ENCODE peak calls at places on chromosome 20, in six cellular contexts. F is choroid plexus epithelial cell, I is heart right ventricle, O is neural crest cell, U is GM13976, M is left ventricle myocardium inferior. Q is an unnamed sample.

GRCh38 chr20:31693987-31694661 is 28.5 kb downstream of the BCL2L1 start:
- DNase-seq in U (no peak), M (no peak), O (no peak), I (no peak), F (no peak), Q (no peak)

GRCh38 chr20:7094438-7094997 is 327.0 kb downstream of the BMP2 start:
- DNase-seq in M (no peak), U (no peak), I (peak; percentile 6), O (peak; percentile 44), F (peak; percentile 72), Q (peak; percentile 16)

GRCh38 chr20:41119593-41120561 is 17.5 kb upstream of the PLCG1 start:
- DNase-seq in F (no peak), O (no peak), M (no peak), I (no peak), U (no peak), Q (no peak)

GRCh38 chr20:19710336-19710721 is 47.7 kb upstream of the RIN2 start:
- DNase-seq in F (peak; percentile 15), I (no peak), O (no peak), M (no peak), U (no peak), Q (no peak)

GRCh38 chr20:2820896-2821869 is 5.0 kb downstream of the TMEM239 start:
- DNase-seq in U (peak; percentile 30), I (no peak), O (no peak), M (no peak), F (no peak), Q (no peak)

GRCh38 chr20:56222201-56222600 is 26.3 kb upstream of the MC3R start:
- DNase-seq in U (no peak), M (no peak), O (no peak), F (no peak), I (no peak), Q (no peak)

GRCh38 chr20:58458342-58459057 is 56.7 kb downstream of the APCDD1L start:
- DNase-seq in O (no peak), I (no peak), F (peak; percentile 53), M (no peak), U (peak; percentile 87), Q (peak; percentile 52)

GRCh38 chr20:4234128-4234527 is 218.8 kb upstream of the RNF24 start:
- DNase-seq in I (no peak), M (no peak), O (no peak), U (no peak), F (peak; percentile 67), Q (peak; percentile 91)

GRCh38 chr20:47501117-47501482 is 587 bp upstream of the NCOA3 start:
- DNase-seq in F (peak; percentile 37), O (no peak), U (no peak), I (no peak), M (no peak), Q (peak; percentile 16)

GRCh38 chr20:46715292-46715756 is 5.9 kb downstream of the SLC2A10 start:
- DNase-seq in O (no peak), U (no peak), I (no peak), M (no peak), F (peak; percentile 45), Q (peak; percentile 83)

GRCh38 chr20:4925842-4926530 is 75.3 kb downstream of the SLC23A2 start:
- DNase-seq in F (peak; percentile 64), M (peak; percentile 50), U (no peak), O (no peak), I (peak; percentile 78), Q (peak; percentile 83)

GRCh38 chr20:45823949-45824835 is 2.9 kb downstream of the TNNC2 start:
- DNase-seq in M (peak; percentile 36), U (peak; percentile 76), F (peak; percentile 47), O (no peak), I (no peak), Q (peak; percentile 56)

GRCh38 chr20:50218987-50219435 is 28.4 kb downstream of the CEBPB start:
- DNase-seq in I (no peak), F (peak; percentile 77), M (no peak), O (no peak), U (no peak), Q (peak; percentile 59)

GRCh38 chr20:20021835-20022234 is 4.7 kb downstream of the NAA20 start:
- DNase-seq in I (no peak), M (no peak), F (no peak), U (no peak), O (no peak), Q (no peak)

GRCh38 chr20:63568170-63568981 is 5.7 kb downstream of the HELZ2 start:
- DNase-seq in O (no peak), U (no peak), I (no peak), M (no peak), F (no peak), Q (no peak)

GRCh38 chr20:3698511-3699436 is 13.6 kb downstream of the SIGLEC1 start:
- DNase-seq in F (no peak), M (no peak), I (no peak), O (no peak), U (no peak), Q (no peak)

GRCh38 chr20:2264118-2264517 is 31.7 kb upstream of the TGM3 start:
- DNase-seq in O (no peak), I (no peak), M (no peak), F (no peak), U (no peak), Q (no peak)

GRCh38 chr20:15942130-15942529 is 631.1 kb downstream of the KIF16B start:
- DNase-seq in M (no peak), F (no peak), U (no peak), I (no peak), O (no peak), Q (no peak)

GRCh38 chr20:37579091-37579490 is 51.4 kb upstream of the BLCAP start:
- DNase-seq in U (no peak), M (no peak), O (no peak), I (no peak), F (no peak), Q (no peak)

GRCh38 chr20:6489361-6490154 is 277.9 kb upstream of the BMP2 start:
- DNase-seq in I (no peak), U (no peak), F (no peak), M (no peak), O (no peak), Q (no peak)

GRCh38 chr20:57435498-57436222 is 44.5 kb downstream of the RBM38 start:
- DNase-seq in O (no peak), I (peak; percentile 55), U (no peak), M (peak; percentile 69), F (peak; percentile 29), Q (no peak)

GRCh38 chr20:59525500-59526241 is 78.7 kb upstream of the PHACTR3 start:
- DNase-seq in F (peak; percentile 47), I (peak; percentile 53), O (peak; percentile 87), U (peak; percentile 64), M (peak; percentile 62), Q (peak; percentile 46)

GRCh38 chr20:31593221-31594001 is 11.7 kb upstream of the ID1 start:
- DNase-seq in O (no peak), U (no peak), F (peak; percentile 85), M (no peak), I (no peak), Q (peak; percentile 79)

GRCh38 chr20:19552144-19552895 is 205.7 kb upstream of the RIN2 start:
- DNase-seq in O (peak; percentile 28), F (peak; percentile 43), I (peak; percentile 8), U (no peak), M (no peak), Q (peak; percentile 9)

GRCh38 chr20:18019068-18019467 is 38.6 kb downstream of the OVOL2 start:
- DNase-seq in I (no peak), F (peak; percentile 71), M (no peak), U (peak; percentile 79), O (no peak), Q (peak; percentile 30)

GRCh38 chr20:1389703-1390385 is 3.0 kb downstream of the FKBP1A start:
- DNase-seq in M (no peak), I (no peak), O (no peak), U (no peak), F (peak; percentile 23), Q (peak; percentile 66)

GRCh38 chr20:61476956-61477355 is 224.9 kb downstream of the CDH4 start:
- DNase-seq in F (no peak), O (no peak), U (no peak), I (no peak), M (no peak), Q (no peak)

GRCh38 chr20:52105573-52106422 is 85.8 kb downstream of the ZFP64 start:
- DNase-seq in O (peak; percentile 14), U (peak; percentile 39), M (no peak), F (peak; percentile 39), I (no peak), Q (peak; percentile 40)
- TF ChIP-seq CTCF in O (peak; percentile 35), U (no peak), M (no peak), F (peak; percentile 54), I (no peak), Q (peak; percentile 29)

GRCh38 chr20:62517901-62518610 is 42.3 kb upstream of the GATA5 start:
- DNase-seq in M (no peak), I (no peak), U (no peak), F (no peak), O (no peak), Q (no peak)

GRCh38 chr20:62515280-62515679 is 39.5 kb upstream of the GATA5 start:
- DNase-seq in I (no peak), O (no peak), M (no peak), F (no peak), U (no peak), Q (no peak)

GRCh38 chr20:62517168-62517567 is 41.4 kb upstream of the GATA5 start:
- DNase-seq in U (no peak), F (no peak), M (no peak), I (no peak), O (no peak), Q (no peak)

GRCh38 chr20:62515826-62516225 is 40.0 kb upstream of the GATA5 start:
- DNase-seq in O (no peak), F (no peak), I (no peak), U (no peak), M (no peak), Q (no peak)

DNA sequence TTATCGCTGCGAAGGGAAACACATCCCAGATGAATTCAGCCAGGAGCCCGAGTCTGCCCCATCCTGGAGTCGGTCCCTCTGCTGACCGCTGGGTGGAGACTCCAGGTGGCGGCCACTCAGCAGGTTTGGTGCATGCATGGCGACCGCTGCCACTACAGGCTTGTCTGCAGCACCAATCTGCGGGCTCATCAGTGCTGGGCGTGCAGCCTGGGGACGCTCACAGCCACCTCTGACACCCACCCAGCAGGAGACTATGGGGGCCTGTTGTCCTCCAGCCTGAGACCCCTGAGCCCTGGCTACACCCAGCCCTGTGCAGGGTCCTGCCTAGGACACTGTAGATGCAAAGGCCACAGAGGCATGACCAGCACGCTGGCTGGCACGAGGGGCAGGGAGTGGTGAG is 40.5 kb upstream of the GATA5 start:
- DNase-seq in U (no peak), M (peak; percentile 40), I (no peak), F (no peak), O (no peak), Q (no peak)
- TF ChIP-seq CTCF in U (no peak), M (peak; percentile 63), I (peak; percentile 35), F (no peak), O (peak; percentile 48), Q (no peak)

GRCh38 chr20:33490023-33490933 is at the start of gene CBFA2T2:
- DNase-seq in I (peak; percentile 66), O (no peak), U (no peak), M (peak; percentile 68), F (peak; percentile 70), Q (peak; percentile 61)
- TF ChIP-seq CTCF in I (no peak), O (no peak), U (no peak), M (no peak), F (no peak), Q (no peak)

DNA sequence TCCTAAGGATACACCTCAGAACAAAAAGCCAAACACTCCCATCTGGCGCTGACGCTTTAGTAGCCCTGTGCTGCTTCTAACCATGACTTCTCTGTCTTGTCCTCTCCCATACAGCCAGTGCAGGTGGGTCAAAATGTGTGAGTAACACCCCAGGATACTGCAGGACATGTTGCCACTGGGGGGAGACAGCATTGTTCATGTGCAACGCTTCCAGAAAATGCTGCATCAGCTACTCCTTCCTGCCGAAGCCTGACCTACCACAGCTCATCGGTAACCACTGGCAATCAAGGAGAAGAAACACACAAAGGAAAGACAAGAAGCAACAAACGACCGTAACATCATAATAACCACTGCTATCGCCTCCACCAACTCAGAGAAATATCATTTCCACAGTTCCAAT is 1.4 kb downstream of the DEFB132 start:
- DNase-seq in O (no peak), F (peak; percentile 50), U (no peak), M (no peak), I (no peak), Q (peak; percentile 39)
- TF ChIP-seq CTCF in O (no peak), F (peak; percentile 54), U (no peak), M (peak; percentile 24), I (no peak), Q (peak; percentile 33)